ENCODE peak calls at places on chromosomes 1 and 21, in six cellular contexts. L is fibroblast of lung; V is GM23338; H is heart right ventricle; I is CD4-positive, CD25-positive, alpha-beta regulatory T cell; P is dorsolateral prefrontal cortex. B is an unnamed sample.

GRCh38 chr21:21907271-21907670 is 909.1 kb downstream of the NCAM2 start:
- DNase-seq in P (no peak), L (no peak), V (no peak), I (no peak), H (no peak), B (peak)

GRCh38 chr21:31931644-31932469 is 59.0 kb downstream of the HUNK start:
- DNase-seq in V (no peak), I (no peak), P (no peak), H (no peak), L (no peak), B (no peak)

GRCh38 chr1:92705456-92705855 is 79.5 kb downstream of the EVI5 start:
- DNase-seq in L (peak), I (no peak), P (no peak), V (no peak), H (no peak), B (no peak)

GRCh38 chr1:180178511-180179161 is 24.0 kb downstream of the QSOX1 start:
- DNase-seq in H (peak), P (peak), I (peak), V (peak), L (peak), B (peak)

GRCh38 chr1:56056438-56057312 is 522.7 kb downstream of the PLPP3 start:
- DNase-seq in L (peak), P (no peak), I (no peak), V (no peak), H (no peak), B (peak)

GRCh38 chr1:48654606-48655210 is 122.0 kb downstream of the BEND5 start:
- DNase-seq in I (no peak), V (no peak), P (no peak), L (no peak), H (no peak), B (no peak)

GRCh38 chr1:161427733-161428516 is 60.2 kb upstream of the CFAP126 start:
- DNase-seq in L (peak), H (no peak), I (peak), V (peak), P (no peak), B (no peak)

GRCh38 chr1:203126151-203126865 is 1.2 kb upstream of the ADORA1 start:
- DNase-seq in H (no peak), P (no peak), L (peak), V (peak), I (no peak), B (no peak)

GRCh38 chr1:71561206-71561605 is 480.4 kb upstream of the ZRANB2 start:
- DNase-seq in H (no peak), L (peak), V (no peak), I (no peak), P (no peak), B (no peak)

GRCh38 chr1:17335821-17336718 is 28.1 kb downstream of the PADI4 start:
- DNase-seq in H (peak), I (peak), V (peak), L (peak), P (no peak), B (peak)

GRCh38 chr1:185157599-185158469 is 867 bp downstream of the SWT1 start:
- DNase-seq in L (peak), H (no peak), P (no peak), I (no peak), V (peak), B (no peak)

GRCh38 chr1:50126962-50127715 is 18.4 kb downstream of the ELAVL4 start:
- DNase-seq in H (no peak), P (no peak), L (peak), V (no peak), I (no peak), B (no peak)

GRCh38 chr1:228369608-228370438 is 36.8 kb downstream of the TRIM11 start:
- DNase-seq in V (no peak), P (peak), I (no peak), H (peak), L (no peak), B (no peak)

GRCh38 chr1:54475357-54476230 is 69.4 kb upstream of the SSBP3 start:
- DNase-seq in L (no peak), H (no peak), V (peak), P (no peak), I (peak), B (no peak)

GRCh38 chr1:235502601-235503332 is 1.5 kb downstream of the B3GALNT2 start:
- DNase-seq in I (no peak), H (no peak), L (peak), V (peak), P (no peak), B (no peak)

GRCh38 chr1:43850599-43851233 is 82.9 kb upstream of the ARTN start:
- DNase-seq in V (no peak), H (peak), L (no peak), I (no peak), P (no peak), B (no peak)

GRCh38 chr1:236948381-236948780 is 55.9 kb downstream of the MT1HL1 start:
- DNase-seq in H (no peak), P (no peak), I (no peak), L (no peak), V (no peak), B (no peak)

GRCh38 chr1:76070538-76070937 is 4.0 kb upstream of the ST6GALNAC3 start:
- DNase-seq in L (no peak), H (no peak), P (no peak), I (no peak), V (no peak), B (no peak)

GRCh38 chr21:42330380-42331336 is 15.4 kb upstream of the TFF3 start:
- DNase-seq in I (no peak), H (no peak), P (no peak), L (no peak), V (no peak), B (no peak)

GRCh38 chr1:180527270-180527669 is 24.9 kb upstream of the ACBD6 start:
- DNase-seq in H (no peak), V (no peak), I (no peak), L (no peak), P (no peak), B (no peak)

GRCh38 chr1:202237052-202237451 is 43.5 kb downstream of the LGR6 start:
- DNase-seq in H (peak), I (peak), P (no peak), L (peak), V (peak), B (no peak)

GRCh38 chr1:178407662-178408061 is 89.1 kb downstream of the CLEC20A start:
- DNase-seq in H (no peak), I (no peak), L (peak), P (no peak), V (peak), B (no peak)

GRCh38 chr1:198291036-198291435 is 134.2 kb downstream of the NEK7 start:
- DNase-seq in H (no peak), I (no peak), L (no peak), V (peak), P (no peak), B (no peak)

GRCh38 chr1:229984992-229985985 is 81.7 kb upstream of the GALNT2 start:
- DNase-seq in V (no peak), H (no peak), I (no peak), L (no peak), P (no peak), B (no peak)

GRCh38 chr1:239952348-239953307 is 139.1 kb upstream of the FMN2 start:
- DNase-seq in P (no peak), L (no peak), H (no peak), V (peak), I (no peak), B (no peak)

GRCh38 chr1:240797050-240797449 is 185.1 kb upstream of the GREM2 start:
- DNase-seq in V (no peak), L (no peak), H (no peak), P (no peak), I (no peak), B (no peak)

GRCh38 chr1:89952021-89952995 is 42.6 kb upstream of the ZNF326 start:
- DNase-seq in H (no peak), L (peak), P (no peak), I (no peak), V (peak), B (peak)

GRCh38 chr1:26994020-26994745 is 691 bp downstream of the TRNP1 start:
- DNase-seq in V (peak), P (no peak), H (peak), L (no peak), I (peak), B (no peak)

DNA sequence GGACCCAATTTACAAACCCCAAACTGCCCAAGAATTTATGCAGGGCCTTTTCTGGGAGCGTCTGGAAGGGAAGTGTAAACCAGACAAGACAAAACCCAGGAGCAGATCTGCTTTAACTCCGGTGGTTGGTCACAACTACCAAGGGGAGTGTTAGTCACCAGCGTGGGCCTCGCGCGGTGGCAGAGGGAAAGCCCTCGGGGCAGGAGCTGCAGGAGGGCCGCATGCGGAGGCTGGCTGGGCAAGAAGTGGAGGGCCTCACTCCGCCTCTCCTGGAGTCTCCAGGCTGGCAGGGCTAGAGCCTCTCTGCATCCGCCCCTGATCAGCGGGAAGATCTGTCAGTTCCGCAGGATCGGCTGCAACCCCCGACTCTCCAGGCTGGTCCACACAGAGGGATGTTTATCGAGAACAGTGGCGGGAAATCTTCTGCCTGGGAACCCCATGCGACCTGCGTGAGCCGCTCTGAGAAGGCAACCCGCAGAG is 2.0 kb downstream of the COL24A1 start:
- DNase-seq in H (peak), I (no peak), V (peak), P (peak), L (no peak), B (no peak)
- H3K4me3 ChIP-seq in H (peak), I (no peak), V (peak), P (peak), L (no peak), B (peak)

GRCh38 chr1:169726851-169727250 is 7.0 kb downstream of the SELE start:
- DNase-seq in V (no peak), H (no peak), I (no peak), L (no peak), P (no peak), B (no peak)
- H3K4me3 ChIP-seq in V (no peak), H (no peak), I (no peak), L (no peak), P (no peak), B (no peak)

GRCh38 chr21:35026153-35026499 is 23.0 kb downstream of the RUNX1 start:
- DNase-seq in P (no peak), I (no peak), V (no peak), H (no peak), L (no peak), B (no peak)
- H3K4me3 ChIP-seq in P (no peak), I (peak), V (peak), H (peak), L (no peak), B (no peak)

GRCh38 chr1:173714441-173714758 is 381 bp upstream of the KLHL20 start:
- DNase-seq in V (no peak), H (no peak), L (no peak), I (no peak), P (no peak), B (no peak)
- H3K4me3 ChIP-seq in V (peak), H (peak), L (peak), I (peak), P (peak), B (peak)

DNA sequence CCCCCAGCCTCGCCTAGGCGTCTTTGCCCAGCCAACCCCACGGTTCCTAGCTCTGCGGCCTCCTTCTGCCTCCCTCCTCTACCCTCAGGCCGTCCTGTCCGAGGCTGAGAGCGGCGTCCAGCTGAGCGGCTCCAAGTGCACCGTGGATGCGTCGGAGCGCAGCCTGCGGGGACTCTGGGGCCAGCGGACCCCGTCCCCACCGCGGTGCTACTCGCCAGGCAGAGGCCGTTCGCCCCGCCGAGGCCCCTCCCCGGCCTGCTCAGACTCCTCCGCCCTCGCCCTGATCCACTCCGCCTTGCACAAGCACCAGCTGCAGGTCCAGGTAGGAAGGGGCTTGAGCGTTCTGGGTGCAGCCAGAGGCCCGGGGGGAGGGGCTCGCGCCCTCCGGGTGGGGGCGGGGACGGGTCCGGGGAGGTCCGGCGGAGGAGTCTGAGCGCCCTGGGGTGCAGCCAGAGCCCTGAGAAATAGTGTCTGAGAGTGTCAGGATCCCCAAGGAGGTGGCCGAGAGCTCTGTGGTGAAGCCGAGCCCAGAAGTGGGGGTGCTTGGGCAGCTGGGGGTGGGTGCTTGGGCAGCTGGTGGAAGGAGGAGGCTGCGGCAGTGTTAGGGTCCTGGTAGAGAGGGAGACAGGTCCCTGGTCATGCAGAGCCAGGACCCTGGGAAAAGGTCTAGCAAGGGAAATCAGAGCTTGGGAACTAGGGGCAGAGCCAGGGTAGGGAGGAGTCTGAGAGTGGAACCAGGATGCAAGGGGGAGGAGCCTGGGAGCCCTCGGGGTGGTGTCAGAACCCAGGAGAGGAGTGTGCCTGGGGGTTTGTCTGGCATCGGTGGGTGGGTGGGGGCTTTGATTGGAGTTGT is 3.2 kb upstream of the NBPF3 start:
- DNase-seq in L (no peak), P (no peak), V (peak), I (no peak), H (no peak), B (no peak)
- H3K4me3 ChIP-seq in L (peak), P (peak), V (peak), I (no peak), H (peak), B (peak)

GRCh38 chr1:190599677-190600076 is 122.0 kb upstream of the BRINP3 start:
- DNase-seq in P (no peak), I (no peak), V (no peak), H (no peak), L (no peak), B (no peak)
- H3K4me3 ChIP-seq in P (no peak), I (no peak), V (no peak), H (no peak), L (no peak), B (no peak)

GRCh38 chr1:8025061-8025670 is 943 bp downstream of the ERRFI1 start:
- DNase-seq in P (no peak), I (peak), V (no peak), H (no peak), L (peak), B (no peak)
- H3K4me3 ChIP-seq in P (peak), I (peak), V (peak), H (peak), L (peak), B (peak)

DNA sequence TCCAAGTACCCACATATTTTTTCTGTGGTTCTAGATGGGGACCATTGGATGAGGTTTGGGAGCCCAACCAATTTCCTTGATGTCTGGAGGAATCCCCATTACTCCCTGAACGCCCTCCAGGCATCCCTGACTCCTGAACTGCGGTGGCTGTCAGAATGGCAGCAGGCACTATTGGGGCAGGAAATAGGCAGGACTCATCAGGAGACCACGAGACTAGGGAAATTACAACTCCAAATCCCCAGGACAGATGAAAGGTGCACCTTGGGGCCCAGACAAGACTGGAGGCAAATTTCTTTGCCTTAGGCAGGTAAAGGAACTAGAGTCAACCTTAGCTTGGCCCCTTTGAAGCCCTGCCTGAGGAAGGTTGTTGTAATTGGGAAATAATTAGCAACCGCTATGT is 1.1 kb downstream of the CGN start:
- DNase-seq in L (no peak), P (no peak), H (no peak), V (no peak), I (no peak), B (no peak)
- H3K4me3 ChIP-seq in L (no peak), P (peak), H (peak), V (peak), I (peak), B (no peak)

GRCh38 chr1:176612791-176613190 is 149.8 kb downstream of the PAPPA2 start:
- DNase-seq in V (no peak), I (no peak), P (no peak), L (no peak), H (no peak), B (no peak)
- H3K4me3 ChIP-seq in V (no peak), I (no peak), P (no peak), L (no peak), H (no peak), B (no peak)

GRCh38 chr1:107966550-107966949 is 1.6 kb upstream of the VAV3 start:
- DNase-seq in L (no peak), H (no peak), I (no peak), V (no peak), P (no peak), B (no peak)

GRCh38 chr1:107965112-107965991 is at the start of gene VAV3:
- DNase-seq in V (peak), L (peak), P (peak), I (peak), H (peak), B (peak)

GRCh38 chr1:107963601-107964396 is 1.2 kb downstream of the VAV3 start:
- DNase-seq in L (peak), I (peak), P (no peak), H (peak), V (peak), B (no peak)

GRCh38 chr1:107963009-107963408 is 2.0 kb downstream of the VAV3 start:
- DNase-seq in I (peak), L (no peak), H (no peak), P (no peak), V (no peak), B (no peak)

DNA sequence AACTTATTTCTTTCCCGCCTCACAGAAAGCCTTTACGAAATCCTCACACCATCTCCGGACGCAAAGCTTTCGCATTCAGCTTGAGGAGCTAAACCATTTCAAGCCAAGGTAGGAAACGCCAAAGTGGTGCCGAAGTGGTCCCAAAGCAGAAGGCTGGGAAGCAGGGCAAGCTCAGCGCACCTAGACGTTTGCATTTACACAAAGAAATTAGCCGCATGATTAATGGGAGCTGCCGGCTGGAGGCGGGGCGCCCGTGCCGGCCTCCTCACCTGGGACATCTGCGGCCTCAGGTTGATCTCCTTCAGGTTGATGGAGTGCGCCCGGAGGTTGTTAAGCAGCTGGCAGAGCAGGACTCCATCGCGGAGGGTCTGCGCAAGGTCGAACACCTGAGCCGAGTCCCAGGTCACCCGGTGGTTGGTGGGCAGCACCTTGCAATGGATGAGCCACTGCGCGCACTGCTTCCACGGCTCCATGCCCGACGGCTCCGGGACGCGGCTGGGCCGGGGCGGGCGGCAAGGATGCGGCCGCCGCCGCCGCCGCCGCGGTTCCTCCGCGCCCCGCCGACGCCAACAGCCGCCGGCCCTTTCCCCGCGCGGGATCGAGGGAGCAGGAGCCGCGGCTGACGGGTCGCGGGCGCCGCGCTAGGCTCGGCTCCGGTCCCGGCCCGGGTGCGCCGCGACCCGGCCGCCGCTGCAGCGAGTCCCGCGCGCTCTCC is 426 bp downstream of the VAV3 start:
- DNase-seq in L (peak), H (peak), V (peak), P (no peak), I (peak), B (no peak)
- H3K4me3 ChIP-seq in L (peak), H (peak), V (peak), P (peak), I (peak), B (peak)